ENCODE peak calls at places on chromosomes 6 and 20, in eight cellular contexts. H is keratinocyte, G is left ventricle myocardium inferior, I is pancreas, T is RWPE1, V is PC-9, M is sigmoid colon, Z is heart left ventricle. C is an unnamed sample.

GRCh38 chr6:56156643-56157042 is 90.7 kb downstream of the COL21A1 start:
- DNase-seq in I (no peak), M (no peak), H (no peak), V (no peak), G (no peak), Z (no peak), T (no peak), C (no peak)

GRCh38 chr6:111447051-111447450 is 36.0 kb downstream of the REV3L start:
- DNase-seq in H (no peak), V (no peak), G (no peak), T (no peak), I (no peak), Z (no peak), M (no peak), C (no peak)

GRCh38 chr6:153947817-153948447 is 91.1 kb upstream of the OPRM1 start:
- DNase-seq in G (no peak), H (no peak), Z (no peak), T (peak), M (no peak), V (no peak), I (no peak), C (no peak)

GRCh38 chr6:404685-405423 is 13.3 kb downstream of the IRF4 start:
- DNase-seq in Z (no peak), I (no peak), T (no peak), G (no peak), H (no peak), V (no peak), M (no peak), C (no peak)

GRCh38 chr6:15793288-15793687 is 130.5 kb upstream of the DTNBP1 start:
- DNase-seq in T (peak), M (no peak), V (no peak), H (peak), G (no peak), I (no peak), Z (no peak), C (no peak)

GRCh38 chr20:43066061-43066575 is 123.6 kb downstream of the PTPRT start:
- DNase-seq in G (no peak), V (peak), H (no peak), T (no peak), I (no peak), M (no peak), Z (no peak), C (no peak)

GRCh38 chr20:62367483-62368302 is 581 bp upstream of the LAMA5 start:
- DNase-seq in M (peak), Z (peak), H (no peak), G (no peak), T (no peak), V (peak), I (no peak), C (no peak)

GRCh38 chr6:82257088-82257774 is 9.7 kb upstream of the IBTK start:
- DNase-seq in T (no peak), Z (no peak), I (no peak), V (no peak), M (no peak), G (no peak), H (no peak), C (no peak)

GRCh38 chr20:41344477-41344876 is 3.9 kb downstream of the LPIN3 start:
- DNase-seq in H (no peak), Z (no peak), M (peak), V (no peak), G (no peak), T (no peak), I (no peak), C (no peak)

GRCh38 chr6:52584203-52584602 is 7.3 kb upstream of the TRAM2 start:
- DNase-seq in G (no peak), M (no peak), I (no peak), T (no peak), H (no peak), Z (no peak), V (no peak), C (no peak)

GRCh38 chr6:1481326-1481725 is 92.0 kb downstream of the FOXF2 start:
- DNase-seq in M (no peak), T (peak), G (no peak), H (peak), I (no peak), V (peak), Z (no peak), C (no peak)

GRCh38 chr20:576156-576555 is 32.6 kb upstream of the CSNK2A1 start:
- DNase-seq in Z (no peak), T (no peak), M (no peak), H (no peak), V (no peak), G (no peak), I (no peak), C (no peak)

GRCh38 chr6:30889921-30890645 is 5.8 kb downstream of the DDR1 start:
- DNase-seq in H (no peak), V (no peak), I (no peak), M (peak), G (no peak), Z (no peak), T (peak), C (no peak)

GRCh38 chr6:124881898-124882579 is 80.2 kb upstream of the RNF217 start:
- DNase-seq in Z (no peak), G (peak), M (no peak), H (no peak), T (no peak), I (no peak), V (peak), C (no peak)

GRCh38 chr20:64083380-64084208 is 604 bp downstream of the LKAAEAR1 start:
- DNase-seq in M (no peak), T (peak), I (peak), G (peak), H (no peak), Z (peak), V (peak), C (peak)

GRCh38 chr20:32672315-32672981 is 1.3 kb downstream of the C20orf203 start:
- DNase-seq in Z (no peak), T (no peak), V (no peak), H (no peak), G (no peak), M (no peak), I (no peak), C (no peak)

GRCh38 chr20:60785817-60786216 is 466.2 kb upstream of the CDH4 start:
- DNase-seq in G (no peak), H (no peak), T (no peak), M (no peak), Z (no peak), I (no peak), V (no peak), C (no peak)

GRCh38 chr6:159121387-159121955 is 47.7 kb upstream of the FNDC1 start:
- DNase-seq in M (no peak), G (no peak), I (no peak), H (no peak), T (no peak), Z (no peak), V (no peak), C (no peak)

GRCh38 chr6:142566628-142567396 is 265.0 kb downstream of the ADGRG6 start:
- DNase-seq in V (peak), I (peak), Z (no peak), G (no peak), H (no peak), M (no peak), T (peak), C (peak)

GRCh38 chr6:24536466-24536865 is 41.7 kb downstream of the ALDH5A1 start:
- DNase-seq in T (no peak), G (no peak), H (no peak), M (no peak), V (no peak), I (no peak), Z (no peak), C (no peak)

GRCh38 chr20:44433751-44434538 is 41.7 kb upstream of the TTPAL start:
- DNase-seq in M (no peak), T (no peak), V (no peak), I (no peak), Z (no peak), G (no peak), H (no peak), C (no peak)

GRCh38 chr6:155959898-155960297 is 504.3 kb upstream of the NOX3 start:
- DNase-seq in M (no peak), I (no peak), V (no peak), T (no peak), G (no peak), Z (no peak), H (no peak), C (no peak)

GRCh38 chr6:106618324-106618723 is 11.0 kb downstream of the RTN4IP1 start:
- DNase-seq in G (no peak), V (no peak), H (no peak), M (no peak), T (no peak), I (no peak), Z (no peak), C (no peak)

GRCh38 chr20:8357703-8358102 is 225.6 kb downstream of the PLCB1 start:
- DNase-seq in V (no peak), T (no peak), M (no peak), G (no peak), I (no peak), H (no peak), Z (no peak), C (no peak)

GRCh38 chr6:149454405-149454848 is 30.4 kb downstream of the ZC3H12D start:
- DNase-seq in Z (peak), V (peak), I (peak), G (peak), M (peak), H (no peak), T (peak), C (peak)

GRCh38 chr20:41386502-41387427 is 20.1 kb upstream of the EMILIN3 start:
- DNase-seq in H (no peak), Z (peak), I (no peak), V (no peak), G (peak), M (peak), T (no peak), C (no peak)

GRCh38 chr20:63968136-63968927 is 1.4 kb downstream of the ZNF512B start:
- DNase-seq in V (peak), H (no peak), M (peak), T (no peak), Z (peak), I (peak), G (peak), C (no peak)

GRCh38 chr6:127462391-127462790 is 3.2 kb upstream of the KIAA0408 start:
- DNase-seq in T (no peak), V (no peak), M (no peak), G (no peak), I (no peak), H (no peak), Z (no peak), C (no peak)

GRCh38 chr20:53943522-53944291 is 126.7 kb downstream of the BCAS1 start:
- DNase-seq in I (no peak), M (no peak), H (no peak), T (peak), Z (no peak), G (no peak), V (no peak), C (no peak)
- TF ChIP-seq CTCF in I (peak), M (peak), H (peak), T (peak), Z (peak), G (peak), V (peak), C (no peak)

GRCh38 chr6:14477559-14477958 is 360.0 kb downstream of the CD83 start:
- DNase-seq in G (no peak), I (no peak), H (no peak), V (no peak), Z (no peak), M (no peak), T (no peak), C (no peak)
- H3K27ac ChIP-seq in G (peak), I (peak), H (no peak), V (no peak), Z (no peak), M (peak), T (no peak), C (peak)

GRCh38 chr20:25313608-25314007 is 65.7 kb downstream of the PYGB start:
- DNase-seq in V (no peak), M (no peak), T (no peak), Z (no peak), H (no peak), I (no peak), G (no peak), C (no peak)

GRCh38 chr20:25317351-25318075 is 69.6 kb downstream of the PYGB start:
- DNase-seq in T (no peak), M (peak), V (no peak), H (no peak), I (peak), G (no peak), Z (peak), C (no peak)

GRCh38 chr20:25315418-25316210 is 67.7 kb downstream of the PYGB start:
- DNase-seq in G (no peak), T (peak), M (peak), H (no peak), I (peak), V (peak), Z (peak), C (no peak)

GRCh38 chr20:25316506-25317190 is 68.8 kb downstream of the PYGB start:
- DNase-seq in M (peak), I (peak), T (no peak), V (no peak), G (no peak), H (no peak), Z (peak), C (no peak)

GRCh38 chr20:25314497-25315417 is 66.9 kb downstream of the PYGB start:
- DNase-seq in M (peak), V (peak), Z (peak), T (no peak), I (peak), H (no peak), G (no peak), C (no peak)
- TF ChIP-seq CTCF in M (no peak), V (no peak), Z (no peak), T (no peak), I (no peak), H (no peak), G (no peak), C (no peak)

GRCh38 chr6:43120101-43120730 is 44.1 kb downstream of the PTK7 start:
- DNase-seq in Z (no peak), M (no peak), V (no peak), I (no peak), H (no peak), G (no peak), T (no peak), C (no peak)
- H3K27ac ChIP-seq in Z (no peak), M (peak), V (peak), I (no peak), H (peak), G (no peak), T (peak), C (peak)

DNA sequence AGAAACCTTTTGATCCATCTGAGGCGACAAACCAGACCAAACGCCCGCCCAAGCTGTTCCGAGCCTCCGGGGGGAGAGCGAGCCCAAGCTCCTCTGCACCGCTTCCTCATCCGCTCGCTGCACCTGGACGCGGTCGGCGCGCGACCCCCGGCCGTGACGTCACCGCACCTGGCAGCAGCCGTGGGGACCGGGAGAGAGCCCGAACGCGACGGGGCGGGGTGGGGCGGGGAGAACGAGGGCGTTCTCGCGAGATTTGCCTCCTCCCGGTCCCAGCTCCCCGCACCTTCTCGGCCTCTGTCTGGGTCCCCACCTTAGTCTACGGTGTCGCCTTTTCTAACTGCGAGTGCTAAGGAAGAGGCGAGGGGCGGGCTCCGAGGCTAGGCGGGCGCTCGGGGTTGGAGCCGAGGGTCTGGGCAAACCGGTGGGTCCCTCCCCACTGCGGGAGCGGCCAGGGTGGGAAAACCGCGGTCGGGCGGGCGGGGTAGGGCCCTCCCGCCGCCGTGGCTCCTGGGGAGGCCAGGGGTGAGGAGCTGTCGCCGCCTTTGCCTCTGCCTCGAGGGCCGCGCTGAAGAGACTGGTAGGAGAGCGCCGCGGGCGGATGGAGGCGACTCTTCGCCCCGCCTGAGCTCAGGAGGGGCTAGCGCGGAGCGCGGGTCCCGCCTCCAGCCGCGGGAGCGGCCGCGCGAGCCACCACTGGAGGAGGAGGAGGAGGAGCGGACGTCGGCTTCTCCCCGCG is at the start of gene CD2AP:
- DNase-seq in Z (peak), T (peak), M (peak), H (no peak), V (peak), I (peak), G (peak), C (peak)
- TF ChIP-seq CTCF in Z (no peak), T (peak), M (peak), H (no peak), V (no peak), I (no peak), G (peak), C (no peak)

DNA sequence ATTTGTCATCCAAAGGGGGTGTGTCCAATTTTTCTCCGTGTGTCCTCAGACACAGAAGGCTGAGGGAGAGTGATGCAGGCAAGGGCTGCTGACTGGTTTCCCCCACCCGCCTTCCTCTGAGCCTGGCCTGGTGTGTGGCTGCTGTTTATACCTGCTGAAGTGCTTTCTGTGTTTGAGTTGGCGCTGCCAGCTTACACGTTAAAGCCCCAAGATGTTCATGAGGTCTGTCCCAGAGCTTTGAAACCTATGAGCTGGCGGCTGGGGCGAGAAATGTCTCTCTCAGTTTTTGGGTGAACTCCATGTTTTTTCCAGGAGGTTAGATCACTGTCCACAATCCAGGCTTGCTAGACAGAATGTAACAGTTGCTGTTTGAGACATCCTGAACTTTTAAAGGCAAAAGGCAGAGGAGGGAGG is 69.0 kb upstream of the CCN2 start:
- DNase-seq in Z (no peak), G (peak), I (no peak), M (peak), V (peak), H (no peak), T (no peak), C (no peak)
- H3K27ac ChIP-seq in Z (peak), G (peak), I (no peak), M (peak), V (no peak), H (no peak), T (no peak), C (no peak)

DNA sequence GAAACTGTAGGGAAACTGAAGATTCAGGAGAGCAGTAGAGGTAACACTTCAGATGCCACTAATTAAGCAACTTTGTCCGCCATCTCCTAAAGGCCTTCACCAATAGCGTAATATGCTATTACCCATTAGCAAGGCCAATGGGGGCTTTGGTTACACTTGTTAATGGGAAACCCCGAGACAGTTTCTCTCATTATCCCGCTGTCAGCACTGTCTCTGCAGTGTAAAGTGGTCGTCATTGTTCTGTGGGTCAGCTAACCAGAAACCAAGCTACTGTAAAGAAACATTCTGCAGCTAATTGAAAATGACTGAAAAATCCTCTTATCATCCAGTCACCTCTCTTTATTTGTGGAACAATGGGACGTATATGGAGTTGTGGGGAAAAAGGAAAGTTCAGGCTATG is 468.0 kb upstream of the POU3F2 start:
- DNase-seq in H (no peak), V (no peak), Z (no peak), T (no peak), G (no peak), M (no peak), I (no peak), C (no peak)
- TF ChIP-seq CTCF in H (no peak), V (no peak), Z (no peak), T (no peak), G (no peak), M (no peak), I (no peak), C (no peak)

GRCh38 chr20:11231742-11232141 is 557.9 kb upstream of the JAG1 start:
- DNase-seq in G (no peak), Z (no peak), H (no peak), T (no peak), I (no peak), V (no peak), M (no peak), C (no peak)

GRCh38 chr20:11232896-11233295 is 559.1 kb upstream of the JAG1 start:
- DNase-seq in Z (no peak), V (no peak), H (no peak), M (no peak), I (no peak), T (no peak), G (no peak), C (no peak)

GRCh38 chr20:11232249-11232648 is 558.5 kb upstream of the JAG1 start:
- DNase-seq in H (no peak), G (no peak), I (no peak), Z (no peak), M (no peak), T (no peak), V (no peak), C (no peak)

GRCh38 chr20:11234181-11234969 is 560.6 kb upstream of the JAG1 start:
- DNase-seq in T (no peak), G (no peak), V (no peak), M (no peak), I (no peak), Z (no peak), H (no peak), C (no peak)

DNA sequence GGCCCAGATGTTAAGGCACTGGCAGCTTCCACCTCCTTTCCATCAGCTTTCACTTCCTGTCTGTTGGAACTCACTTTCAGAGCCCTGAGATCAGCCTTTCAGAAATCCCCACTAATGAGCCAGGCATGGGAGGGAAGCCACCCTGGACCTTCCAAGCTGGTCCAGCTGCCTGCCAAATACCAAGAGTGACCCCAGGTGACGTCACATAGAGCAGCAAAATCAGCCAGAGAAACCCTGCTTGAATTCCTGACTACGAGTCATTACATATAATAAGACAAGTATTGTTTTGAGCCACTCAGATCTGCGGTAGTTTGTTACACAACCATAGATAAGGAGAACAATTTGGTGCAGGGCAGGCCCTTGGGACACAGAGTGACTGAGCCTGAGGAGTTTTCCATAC is 556.0 kb upstream of the JAG1 start:
- DNase-seq in G (peak), T (peak), Z (no peak), V (peak), H (peak), M (no peak), I (peak), C (peak)
- H3K27ac ChIP-seq in G (peak), T (peak), Z (peak), V (peak), H (no peak), M (peak), I (peak), C (peak)

GRCh38 chr20:13870349-13870748 is 85.5 kb downstream of the NDUFAF5 start:
- DNase-seq in M (no peak), G (no peak), I (no peak), Z (no peak), H (no peak), V (no peak), T (no peak), C (no peak)
- TF ChIP-seq CTCF in M (no peak), G (no peak), I (no peak), Z (no peak), H (no peak), V (no peak), T (peak), C (no peak)

DNA sequence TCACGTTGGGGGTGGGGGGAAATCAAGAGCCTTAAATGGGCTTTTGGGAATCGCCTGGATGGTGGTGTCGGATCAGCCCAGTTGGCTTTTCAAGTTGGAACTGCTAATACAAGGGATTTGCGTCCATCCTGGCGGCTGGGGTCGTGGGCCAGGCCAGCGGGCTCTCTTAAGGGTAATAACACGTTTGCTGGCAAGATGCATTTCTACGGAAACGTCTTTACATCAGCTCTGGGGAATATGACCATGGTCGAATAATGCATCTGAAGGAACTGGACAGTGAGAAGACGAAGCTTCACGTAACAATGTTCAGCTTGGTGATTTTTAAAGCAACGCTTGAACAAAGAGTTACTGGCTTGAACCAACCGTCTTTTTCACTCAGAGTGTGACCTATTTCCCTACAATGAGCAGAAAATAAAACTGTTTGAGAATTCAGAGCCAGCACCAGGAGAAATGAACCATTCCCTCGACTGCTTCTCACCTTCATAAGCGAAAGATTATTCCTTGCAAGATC is 1.6 kb upstream of the MARCKS start:
- DNase-seq in G (peak), M (peak), Z (peak), I (no peak), V (peak), H (no peak), T (peak), C (no peak)
- H3K27ac ChIP-seq in G (peak), M (peak), Z (peak), I (peak), V (peak), H (peak), T (peak), C (peak)

C was measured in lung.